ENCODE peak calls at places on chromosomes 6 and 20, in ten cellular contexts. F is PC-3, J is mammary epithelial cell, L is endodermal cell, D is GM23248, U is MM.1S, E is colonic mucosa, Y is fibroblast of lung, M is adipocyte, G is mesendoderm. Q is an unnamed sample.

GRCh38 chr6:163748886-163749285 is 334.4 kb downstream of the QKI start:
- DNase-seq in U (no peak), Y (no peak), D (no peak), G (no peak), L (peak), E (no peak), M (no peak), F (no peak), J (no peak), Q (no peak)

GRCh38 chr6:98769546-98769945 is 64.8 kb upstream of the POU3F2 start:
- DNase-seq in U (peak), G (peak), Y (peak), J (peak), L (peak), D (no peak), E (peak), F (peak), M (no peak), Q (no peak)

GRCh38 chr6:140572129-140572528 is 1197.7 kb upstream of the CITED2 start:
- DNase-seq in L (no peak), J (peak), G (no peak), M (peak), E (no peak), Y (peak), U (no peak), D (peak), F (peak), Q (peak)

GRCh38 chr20:32477594-32478512 is 107.3 kb downstream of the NOL4L start:
- DNase-seq in E (peak), U (no peak), D (peak), F (no peak), G (no peak), M (no peak), J (no peak), Y (no peak), L (peak), Q (no peak)

GRCh38 chr20:63737940-63738686 is 1.5 kb upstream of the SLC2A4RG start:
- DNase-seq in J (no peak), G (no peak), D (no peak), E (peak), Y (no peak), M (no peak), F (no peak), L (peak), U (peak), Q (no peak)

GRCh38 chr20:34300809-34301586 is 2.2 kb downstream of the AHCY start:
- DNase-seq in F (no peak), U (no peak), D (peak), G (peak), Y (no peak), M (peak), J (no peak), L (peak), E (no peak), Q (no peak)

GRCh38 chr6:112193111-112193510 is 61.3 kb downstream of the LAMA4 start:
- DNase-seq in U (no peak), M (no peak), D (no peak), J (no peak), L (no peak), F (no peak), Y (no peak), G (no peak), E (no peak), Q (no peak)

GRCh38 chr20:14622796-14623195 is 285.4 kb upstream of the FLRT3 start:
- DNase-seq in U (no peak), F (peak), D (peak), Y (peak), J (peak), M (peak), E (no peak), G (peak), L (peak), Q (no peak)

GRCh38 chr6:26199773-26200728 is 112.8 kb downstream of the HFE start:
- DNase-seq in M (peak), J (no peak), G (no peak), F (peak), D (peak), E (no peak), Y (peak), U (peak), L (no peak), Q (no peak)

GRCh38 chr20:37681384-37681977 is 12.3 kb upstream of the CTNNBL1 start:
- DNase-seq in Y (no peak), G (no peak), L (peak), E (no peak), D (no peak), F (no peak), M (peak), J (no peak), U (no peak), Q (no peak)

GRCh38 chr20:47063407-47063806 is 168.8 kb downstream of the EYA2 start:
- DNase-seq in Y (no peak), U (no peak), D (no peak), F (peak), J (no peak), G (no peak), M (no peak), E (peak), L (no peak), Q (no peak)

GRCh38 chr20:50820515-50821256 is 25.8 kb downstream of the BCAS4 start:
- DNase-seq in M (no peak), U (no peak), D (no peak), G (peak), Y (no peak), L (no peak), E (no peak), J (no peak), F (no peak), Q (no peak)

GRCh38 chr6:122832515-122833228 is 43.6 kb downstream of the SMPDL3A start:
- DNase-seq in J (no peak), Y (no peak), F (peak), G (no peak), E (no peak), M (no peak), U (no peak), D (no peak), L (no peak), Q (no peak)

GRCh38 chr6:90328004-90328403 is 31.4 kb upstream of the BACH2 start:
- DNase-seq in L (no peak), Y (peak), U (no peak), M (no peak), E (no peak), G (no peak), J (peak), F (peak), D (peak), Q (peak)

GRCh38 chr6:134543128-134543527 is 225.2 kb upstream of the SGK1 start:
- DNase-seq in U (no peak), G (no peak), L (no peak), Y (no peak), D (no peak), M (no peak), E (no peak), F (no peak), J (no peak), Q (no peak)

GRCh38 chr6:12366732-12367131 is 76.6 kb downstream of the EDN1 start:
- DNase-seq in F (no peak), L (no peak), G (no peak), M (no peak), Y (no peak), J (no peak), E (no peak), U (no peak), D (no peak), Q (no peak)
- H3K9ac ChIP-seq in F (no peak), L (no peak), G (no peak), M (no peak), Y (no peak), J (no peak), E (no peak), U (no peak), D (no peak), Q (no peak)

DNA sequence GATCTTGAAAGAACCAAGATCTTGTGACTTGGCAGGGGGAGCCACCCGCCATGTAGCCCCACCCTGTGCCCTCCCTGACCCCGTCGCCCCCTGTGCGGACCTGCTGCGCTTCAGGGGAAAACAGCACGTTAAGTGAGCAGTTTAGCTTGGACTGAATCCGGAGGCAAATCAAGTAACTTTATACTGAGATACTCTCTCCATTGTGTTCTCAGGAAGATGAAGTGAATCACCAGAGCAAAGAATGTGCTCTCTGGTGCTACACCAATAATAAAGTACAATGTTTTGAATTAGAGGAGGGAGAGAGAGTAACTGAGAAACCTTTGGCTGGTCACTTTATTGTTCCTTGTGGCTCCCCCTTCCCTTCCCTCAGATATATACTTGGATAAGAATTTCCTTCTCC is 83.4 kb downstream of the TXNDC5 start:
- DNase-seq in D (peak), L (no peak), U (no peak), G (no peak), J (no peak), E (no peak), M (peak), Y (peak), F (peak), Q (no peak)
- H3K9ac ChIP-seq in D (peak), L (no peak), U (no peak), G (no peak), J (no peak), E (no peak), M (no peak), Y (no peak), F (no peak), Q (no peak)

GRCh38 chr6:148538251-148539190 is 195.9 kb downstream of the SASH1 start:
- DNase-seq in G (no peak), L (peak), J (no peak), F (no peak), D (peak), Y (peak), U (no peak), E (no peak), M (no peak), Q (no peak)
- H3K9ac ChIP-seq in G (no peak), L (no peak), J (no peak), F (no peak), D (peak), Y (peak), U (no peak), E (no peak), M (peak), Q (no peak)

GRCh38 chr6:52598123-52598823 is 21.4 kb upstream of the TRAM2 start:
- DNase-seq in D (peak), E (peak), J (no peak), U (no peak), G (peak), F (peak), Y (peak), M (peak), L (peak), Q (no peak)
- H3K9ac ChIP-seq in D (peak), E (no peak), J (no peak), U (no peak), G (peak), F (no peak), Y (peak), M (peak), L (no peak), Q (no peak)

DNA sequence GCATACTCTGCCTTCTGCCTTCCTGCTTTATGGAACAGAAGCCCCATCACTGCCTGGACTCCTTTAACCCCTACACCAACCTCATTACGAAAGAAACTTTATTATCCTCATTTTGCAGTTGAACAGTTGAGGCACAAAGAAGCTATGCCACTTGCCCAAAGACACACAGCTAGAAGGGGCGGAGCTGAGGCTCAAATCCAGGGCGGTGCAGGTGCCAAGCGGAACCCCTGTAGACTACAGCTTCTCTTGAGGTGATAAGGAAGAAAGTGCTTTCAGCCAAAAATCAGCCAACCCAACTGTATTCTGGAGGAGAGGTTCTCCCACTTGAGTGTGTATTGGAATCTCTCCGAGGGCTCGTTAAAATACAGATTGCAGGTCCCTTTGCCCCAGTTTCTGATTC is 90.5 kb downstream of the PRND start:
- DNase-seq in D (no peak), E (no peak), F (no peak), G (no peak), U (no peak), Y (no peak), M (no peak), J (no peak), L (no peak), Q (no peak)
- H3K9ac ChIP-seq in D (no peak), E (no peak), F (no peak), G (no peak), U (no peak), Y (no peak), M (no peak), J (no peak), L (no peak), Q (no peak)

Q was measured in SK-N-MC.